ENCODE peak calls at places on chromosomes 12 and 14, in four cellular contexts. One of them, this sample, is unnamed.

GRCh38 chr14:74418031-74418430 is 8.0 kb downstream of the SYNDIG1L start:
- DNase-seq in psoas muscle: no peak
- DNase-seq in effector memory CD4-positive, alpha-beta T cell: no peak
- DNase-seq in lung: no peak
- DNase-seq in this sample: no peak

GRCh38 chr12:3165311-3165931 is 88.2 kb downstream of the TSPAN9 start:
- DNase-seq in psoas muscle: no peak
- DNase-seq in lung: no peak
- DNase-seq in effector memory CD4-positive, alpha-beta T cell: no peak
- DNase-seq in this sample: no peak

GRCh38 chr14:42994001-42994736 is 1387.5 kb downstream of the LRFN5 start:
- DNase-seq in lung: no peak
- DNase-seq in effector memory CD4-positive, alpha-beta T cell: no peak
- DNase-seq in psoas muscle: no peak
- DNase-seq in this sample: no peak

GRCh38 chr14:51828017-51828797 is 32.2 kb upstream of the GNG2 start:
- DNase-seq in effector memory CD4-positive, alpha-beta T cell: peak; percentile 40
- DNase-seq in lung: no peak
- DNase-seq in psoas muscle: no peak
- DNase-seq in this sample: peak; percentile 80

GRCh38 chr14:48616941-48617340 is 941.5 kb upstream of the MDGA2 start:
- DNase-seq in lung: no peak
- DNase-seq in effector memory CD4-positive, alpha-beta T cell: no peak
- DNase-seq in psoas muscle: no peak
- DNase-seq in this sample: no peak

GRCh38 chr14:91796622-91797347 is 64.9 kb upstream of the CATSPERB start:
- DNase-seq in effector memory CD4-positive, alpha-beta T cell: no peak
- DNase-seq in lung: no peak
- DNase-seq in psoas muscle: no peak
- DNase-seq in this sample: no peak

GRCh38 chr12:116919706-116920485 is 9.1 kb downstream of the FBXW8 start:
- DNase-seq in psoas muscle: no peak
- DNase-seq in effector memory CD4-positive, alpha-beta T cell: no peak
- DNase-seq in lung: no peak
- DNase-seq in this sample: no peak

GRCh38 chr14:20772650-20773049 is 4.4 kb downstream of the EDDM3B start:
- DNase-seq in psoas muscle: no peak
- DNase-seq in lung: no peak
- DNase-seq in effector memory CD4-positive, alpha-beta T cell: no peak
- DNase-seq in this sample: no peak

GRCh38 chr12:123973552-123974341 is 732 bp downstream of the ZNF664 start:
- DNase-seq in psoas muscle: peak; percentile 72
- DNase-seq in effector memory CD4-positive, alpha-beta T cell: peak; percentile 11
- DNase-seq in lung: peak; percentile 40
- DNase-seq in this sample: peak; percentile 29

GRCh38 chr14:60753264-60754126 is 18.9 kb downstream of the MNAT1 start:
- DNase-seq in effector memory CD4-positive, alpha-beta T cell: peak; percentile 29
- DNase-seq in lung: no peak
- DNase-seq in psoas muscle: no peak
- DNase-seq in this sample: peak; percentile 82
- H3K4me3 ChIP-seq in effector memory CD4-positive, alpha-beta T cell: no peak overlapping the region
- H3K4me3 ChIP-seq in lung: no peak overlapping the region
- H3K4me3 ChIP-seq in psoas muscle: no peak overlapping the region
- H3K4me3 ChIP-seq in this sample: no peak overlapping the region

DNA sequence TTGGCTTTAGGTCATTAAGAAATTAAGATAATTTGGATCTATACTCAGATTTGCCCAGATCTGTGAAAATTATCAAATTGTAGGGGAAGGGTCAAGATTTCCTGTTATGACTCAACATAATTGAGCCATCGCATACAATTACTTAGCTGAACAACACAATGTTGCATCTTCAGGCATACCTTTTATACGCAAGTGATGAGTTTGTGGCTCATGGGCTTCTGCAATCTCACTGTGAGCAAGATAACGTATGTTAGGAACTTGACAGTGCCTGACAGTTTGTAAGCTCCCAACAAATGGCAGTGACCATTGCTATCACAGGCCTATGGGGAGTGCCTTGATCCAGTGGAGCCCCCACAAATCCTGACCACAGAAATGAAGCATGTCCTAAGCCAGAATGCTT is 199.7 kb downstream of the BCAT1 start:
- DNase-seq in effector memory CD4-positive, alpha-beta T cell: no peak
- DNase-seq in psoas muscle: no peak
- DNase-seq in lung: no peak
- DNase-seq in this sample: no peak
- H3K4me3 ChIP-seq in effector memory CD4-positive, alpha-beta T cell: no peak overlapping the region
- H3K4me3 ChIP-seq in psoas muscle: no peak overlapping the region
- H3K4me3 ChIP-seq in lung: no peak overlapping the region
- H3K4me3 ChIP-seq in this sample: no peak overlapping the region

GRCh38 chr12:65123435-65124063 is 2.4 kb upstream of the WIF1 start:
- DNase-seq in effector memory CD4-positive, alpha-beta T cell: no peak
- DNase-seq in lung: no peak
- DNase-seq in psoas muscle: no peak
- DNase-seq in this sample: peak; percentile 14

GRCh38 chr12:65121049-65121955 is at the start of gene WIF1:
- DNase-seq in psoas muscle: peak; percentile 58
- DNase-seq in effector memory CD4-positive, alpha-beta T cell: no peak
- DNase-seq in lung: peak; percentile 74
- DNase-seq in this sample: peak; percentile 2

GRCh38 chr12:65119063-65119462 is 2.0 kb downstream of the WIF1 start:
- DNase-seq in lung: no peak
- DNase-seq in psoas muscle: no peak
- DNase-seq in effector memory CD4-positive, alpha-beta T cell: no peak
- DNase-seq in this sample: no peak

GRCh38 chr12:65122661-65123060 is 1.6 kb upstream of the WIF1 start:
- DNase-seq in psoas muscle: no peak
- DNase-seq in lung: no peak
- DNase-seq in effector memory CD4-positive, alpha-beta T cell: no peak
- DNase-seq in this sample: no peak

DNA sequence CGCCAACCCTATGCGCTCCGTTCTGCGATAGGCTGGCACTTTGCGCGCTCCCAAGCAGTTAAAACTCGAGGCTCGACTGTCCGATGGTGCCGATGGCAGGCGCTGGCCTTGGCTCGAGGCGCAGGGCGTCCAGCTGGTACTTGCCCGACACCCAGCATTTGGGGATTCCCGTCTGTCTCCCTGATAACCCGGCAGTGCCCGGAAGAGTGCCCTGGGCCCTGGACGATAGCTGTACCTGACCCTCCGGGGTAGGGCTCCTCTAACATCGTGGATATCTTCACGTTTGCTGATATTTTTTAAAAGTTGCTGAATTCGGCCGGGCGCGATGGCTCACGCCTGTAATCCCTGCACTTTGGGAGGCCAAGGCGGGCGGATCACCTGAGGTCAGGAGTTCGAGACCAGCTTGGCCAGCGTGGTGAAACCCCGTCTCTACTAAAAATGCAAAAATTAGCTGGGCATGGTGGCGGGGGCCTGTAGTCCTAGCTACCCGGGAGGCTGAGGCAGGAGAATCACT is 908 bp upstream of the WIF1 start:
- DNase-seq in psoas muscle: no peak
- DNase-seq in effector memory CD4-positive, alpha-beta T cell: no peak
- DNase-seq in lung: no peak
- DNase-seq in this sample: no peak
- H3K4me3 ChIP-seq in psoas muscle: no peak overlapping the region
- H3K4me3 ChIP-seq in effector memory CD4-positive, alpha-beta T cell: no peak overlapping the region
- H3K4me3 ChIP-seq in lung: no peak overlapping the region
- H3K4me3 ChIP-seq in this sample: no peak overlapping the region

GRCh38 chr14:78367355-78367754 is 197.2 kb downstream of the NRXN3 start:
- DNase-seq in lung: no peak
- DNase-seq in psoas muscle: no peak
- DNase-seq in effector memory CD4-positive, alpha-beta T cell: no peak
- DNase-seq in this sample: no peak
- H3K4me3 ChIP-seq in lung: no peak overlapping the region
- H3K4me3 ChIP-seq in psoas muscle: no peak overlapping the region
- H3K4me3 ChIP-seq in effector memory CD4-positive, alpha-beta T cell: no peak overlapping the region
- H3K4me3 ChIP-seq in this sample: no peak overlapping the region

DNA sequence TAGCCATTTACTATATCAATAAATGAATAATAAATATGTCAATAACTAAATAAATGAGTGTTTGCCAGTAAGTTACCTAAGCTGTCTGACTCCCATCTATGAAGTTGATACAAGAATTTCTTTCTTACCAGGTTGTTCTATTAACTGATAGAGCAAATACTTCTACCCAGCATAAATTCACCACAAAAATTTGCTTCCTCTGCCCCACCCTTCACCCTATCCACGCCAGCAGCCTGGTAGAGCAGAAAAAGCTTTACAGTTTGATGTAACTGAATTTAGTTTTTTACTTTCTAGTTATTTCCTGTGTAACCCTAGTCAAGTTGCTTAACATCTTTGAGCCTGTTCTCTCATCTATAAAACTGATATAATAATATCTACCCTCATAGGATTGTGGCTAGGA is 94.9 kb upstream of the SLC16A7 start:
- DNase-seq in effector memory CD4-positive, alpha-beta T cell: no peak
- DNase-seq in psoas muscle: no peak
- DNase-seq in lung: no peak
- DNase-seq in this sample: no peak
- H3K4me3 ChIP-seq in effector memory CD4-positive, alpha-beta T cell: no peak overlapping the region
- H3K4me3 ChIP-seq in psoas muscle: no peak overlapping the region
- H3K4me3 ChIP-seq in lung: no peak overlapping the region
- H3K4me3 ChIP-seq in this sample: no peak overlapping the region

This sample was measured in CD4-positive, alpha-beta memory T cell.